ENCODE peak calls at places on chromosomes 7 and 10, in five cellular contexts. O, G, Z, C and X are unnamed samples.

GRCh38 chr7:2709553-2710165 is 21.7 kb downstream of the AMZ1 start:
- DNase-seq in G (peak), C (peak), O (peak), Z (peak), X (peak)

GRCh38 chr7:76077435-76077834 is 29.5 kb downstream of the MDH2 start:
- DNase-seq in G (no peak), O (no peak), C (no peak), Z (no peak), X (no peak)

GRCh38 chr7:142855401-142855743 is 496 bp downstream of the EPHB6 start:
- DNase-seq in C (no peak), Z (no peak), G (peak), O (peak), X (no peak)

GRCh38 chr7:80681272-80681885 is 42.9 kb downstream of the CD36 start:
- DNase-seq in C (peak), G (peak), O (no peak), Z (no peak), X (no peak)

GRCh38 chr7:130904031-130904757 is 170.2 kb upstream of the KLF14 start:
- DNase-seq in C (no peak), G (no peak), Z (no peak), O (no peak), X (no peak)

GRCh38 chr7:33757563-33758165 is 147.7 kb upstream of the BMPER start:
- DNase-seq in C (peak), O (peak), Z (peak), G (peak), X (no peak)

GRCh38 chr7:13920053-13920697 is 69.3 kb downstream of the ETV1 start:
- DNase-seq in G (peak), O (peak), Z (peak), C (peak), X (no peak)

GRCh38 chr7:104971290-104972071 is 42.5 kb upstream of the KMT2E start:
- DNase-seq in C (no peak), G (no peak), O (no peak), Z (no peak), X (no peak)

GRCh38 chr10:5684971-5685763 is 529 bp downstream of the TASOR2 start:
- DNase-seq in Z (peak), C (peak), O (peak), G (peak), X (peak)

GRCh38 chr10:112565434-112566053 is 118.5 kb downstream of the VTI1A start:
- DNase-seq in C (peak), O (peak), G (peak), Z (peak), X (peak)

GRCh38 chr7:113392421-113392820 is 274.1 kb upstream of the SMIM30 start:
- DNase-seq in C (no peak), G (no peak), O (no peak), Z (no peak), X (no peak)

GRCh38 chr7:106984034-106984433 is 60.5 kb upstream of the PRKAR2B start:
- DNase-seq in C (no peak), Z (no peak), O (no peak), G (no peak), X (no peak)

GRCh38 chr7:105685099-105685609 is 103.9 kb upstream of the EFCAB10 start:
- DNase-seq in G (no peak), O (no peak), C (no peak), Z (no peak), X (no peak)

GRCh38 chr7:73338321-73338720 is 10.4 kb downstream of the FKBP6 start:
- DNase-seq in Z (no peak), O (no peak), C (no peak), G (no peak), X (no peak)

GRCh38 chr10:17062493-17063487 is 66.8 kb downstream of the CUBN start:
- DNase-seq in O (peak), G (no peak), Z (peak), C (no peak), X (no peak)

GRCh38 chr10:17046989-17047388 is 82.6 kb downstream of the CUBN start:
- DNase-seq in C (no peak), Z (no peak), G (no peak), O (no peak), X (no peak)

GRCh38 chr10:48235501-48235900 is 39.0 kb downstream of the FRMPD2 start:
- DNase-seq in Z (no peak), O (no peak), C (no peak), G (no peak), X (no peak)

GRCh38 chr7:146961617-146962016 is 845.0 kb downstream of the CNTNAP2 start:
- DNase-seq in G (no peak), Z (no peak), O (no peak), C (no peak), X (no peak)

GRCh38 chr7:55224810-55225209 is 140.3 kb upstream of the LANCL2 start:
- DNase-seq in G (no peak), C (no peak), O (no peak), Z (no peak), X (no peak)

GRCh38 chr7:79420464-79420863 is 33.0 kb downstream of the MAGI2 start:
- DNase-seq in G (no peak), O (no peak), Z (peak), C (no peak), X (no peak)

GRCh38 chr10:124294811-124295770 is 123.6 kb downstream of the OAT start:
- DNase-seq in O (no peak), C (no peak), Z (no peak), G (no peak), X (no peak)

GRCh38 chr10:983951-984705 is 4.1 kb upstream of the GTPBP4 start:
- DNase-seq in O (no peak), G (no peak), Z (no peak), C (no peak), X (no peak)

GRCh38 chr7:30225863-30226361 is 58.5 kb upstream of the ZNRF2 start:
- DNase-seq in Z (peak), C (no peak), O (no peak), G (peak), X (no peak)

GRCh38 chr10:69869291-69869841 is 67.7 kb downstream of the COL13A1 start:
- DNase-seq in C (no peak), O (no peak), Z (no peak), G (no peak), X (no peak)
- H3K27ac ChIP-seq in C (no peak), O (no peak), Z (no peak), G (peak), X (no peak)

GRCh38 chr7:36367561-36367889 is 22.1 kb upstream of the ANLN start:
- DNase-seq in G (no peak), C (no peak), O (no peak), Z (no peak), X (peak)
- H3K27ac ChIP-seq in G (no peak), C (no peak), O (no peak), Z (peak), X (peak)

DNA sequence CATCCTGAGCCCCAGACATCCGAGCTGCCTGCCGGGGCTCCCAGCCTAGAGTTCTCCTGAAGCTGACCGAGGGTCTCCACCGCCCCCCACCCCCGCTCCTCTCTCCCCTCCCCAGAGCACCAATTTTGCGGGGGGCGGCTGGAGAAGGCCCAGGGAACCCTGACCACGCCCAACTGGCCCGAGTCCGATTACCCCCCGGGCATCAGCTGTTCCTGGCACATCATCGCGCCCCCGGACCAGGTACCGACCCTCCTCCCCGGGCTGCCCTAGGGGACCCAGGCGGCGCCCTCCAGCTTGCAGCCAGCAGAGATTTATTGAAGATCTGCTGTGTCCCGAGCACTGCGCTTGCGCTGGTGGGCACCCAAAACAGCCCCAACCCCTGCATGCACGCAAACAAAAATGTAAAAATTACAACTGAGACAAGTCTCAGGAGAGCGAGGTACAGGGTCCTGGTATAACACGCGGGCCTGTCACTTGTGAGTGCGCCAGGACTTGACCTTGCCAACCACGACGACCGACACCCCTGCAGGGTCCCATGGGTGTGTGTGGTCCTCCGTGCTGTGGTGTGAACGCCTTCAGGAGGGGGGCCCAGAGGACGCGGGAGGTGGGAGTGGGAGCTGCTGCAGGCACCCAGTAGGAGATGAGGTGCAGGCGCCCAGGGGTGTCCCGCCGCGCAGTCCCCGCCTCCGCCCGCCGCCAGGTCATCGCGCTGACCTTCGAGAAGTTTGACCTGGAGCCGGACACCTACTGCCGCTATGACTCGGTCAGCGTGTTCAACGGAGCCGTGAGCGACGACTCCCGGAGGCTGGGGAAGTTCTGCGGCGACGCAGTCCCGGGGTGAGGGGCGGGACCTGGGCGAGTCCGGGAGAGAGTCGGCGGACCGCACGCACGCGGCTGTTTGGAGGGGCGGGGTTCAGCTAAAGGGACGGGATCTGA is 3.1 kb downstream of the PCOLCE start:
- DNase-seq in O (peak), Z (no peak), C (no peak), G (peak), X (peak)
- H3K27ac ChIP-seq in O (no peak), Z (peak), C (no peak), G (no peak), X (peak)

DNA sequence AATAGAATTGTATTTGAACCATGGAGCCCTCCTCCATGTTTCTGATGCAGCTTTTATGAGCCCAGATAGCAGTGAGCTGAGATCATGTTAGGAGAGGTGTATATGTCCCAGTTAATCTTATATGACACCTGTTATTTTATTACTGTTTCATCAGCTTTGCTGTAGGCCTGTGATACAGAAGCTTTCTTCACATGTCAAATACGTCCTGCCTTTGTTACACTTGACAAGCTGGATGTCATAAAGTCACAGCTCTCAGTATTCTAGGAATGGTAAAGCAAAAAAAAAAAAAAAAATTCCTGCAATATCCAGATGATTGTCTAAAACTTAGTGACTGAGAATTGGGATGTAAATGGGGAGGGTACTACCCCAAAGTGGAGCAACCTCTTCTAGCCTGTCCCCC is 596.7 kb downstream of the NXPH1 start:
- DNase-seq in G (no peak), O (no peak), C (no peak), Z (no peak), X (no peak)
- H3K27ac ChIP-seq in G (no peak), O (no peak), C (no peak), Z (no peak), X (no peak)

GRCh38 chr10:99709480-99710229 is 22.3 kb downstream of the COX15 start:
- DNase-seq in Z (no peak), O (peak), G (peak), C (no peak), X (no peak)
- H3K27ac ChIP-seq in Z (peak), O (no peak), G (peak), C (no peak), X (no peak)

DNA sequence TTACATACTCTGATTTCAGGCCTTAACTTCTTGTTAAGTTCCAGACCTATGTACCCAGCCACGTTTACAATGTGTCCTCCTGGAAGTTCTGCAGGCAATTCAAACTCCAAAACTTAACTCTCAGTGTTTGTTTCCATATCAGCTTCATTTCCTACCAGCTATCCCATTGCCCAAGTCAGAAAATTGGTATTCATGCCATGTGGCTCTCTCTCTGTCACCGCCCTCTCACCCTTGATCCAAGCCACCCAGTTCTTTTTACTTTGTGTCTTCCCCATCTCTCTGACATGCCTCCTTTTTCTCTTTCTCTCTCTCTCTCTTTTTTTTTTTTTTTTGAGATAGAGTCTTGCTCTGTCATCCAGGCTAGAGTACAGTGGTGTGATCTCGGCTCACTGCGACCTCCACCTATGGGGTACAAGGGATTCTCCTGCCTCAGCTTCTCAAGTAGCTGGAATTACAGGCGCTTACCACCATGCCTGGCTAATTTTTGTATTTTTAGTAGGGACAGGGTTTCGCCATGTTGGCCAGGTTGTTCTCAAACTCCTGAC is 33.9 kb downstream of the ARL4A start:
- DNase-seq in C (no peak), Z (no peak), G (no peak), O (no peak), X (no peak)
- H3K27ac ChIP-seq in C (no peak), Z (no peak), G (no peak), O (no peak), X (no peak)

GRCh38 chr10:102619281-102619981 is 24.8 kb upstream of the TRIM8 start:
- DNase-seq in O (no peak), G (no peak), Z (no peak), C (no peak), X (no peak)

GRCh38 chr10:102621418-102622325 is 22.6 kb upstream of the TRIM8 start:
- DNase-seq in C (no peak), G (no peak), O (no peak), Z (no peak), X (no peak)

GRCh38 chr10:102620615-102621417 is 23.5 kb upstream of the TRIM8 start:
- DNase-seq in Z (no peak), G (peak), C (no peak), O (no peak), X (no peak)

GRCh38 chr10:102617816-102618215 is 26.5 kb upstream of the TRIM8 start:
- DNase-seq in C (no peak), O (no peak), Z (no peak), G (no peak), X (no peak)

DNA sequence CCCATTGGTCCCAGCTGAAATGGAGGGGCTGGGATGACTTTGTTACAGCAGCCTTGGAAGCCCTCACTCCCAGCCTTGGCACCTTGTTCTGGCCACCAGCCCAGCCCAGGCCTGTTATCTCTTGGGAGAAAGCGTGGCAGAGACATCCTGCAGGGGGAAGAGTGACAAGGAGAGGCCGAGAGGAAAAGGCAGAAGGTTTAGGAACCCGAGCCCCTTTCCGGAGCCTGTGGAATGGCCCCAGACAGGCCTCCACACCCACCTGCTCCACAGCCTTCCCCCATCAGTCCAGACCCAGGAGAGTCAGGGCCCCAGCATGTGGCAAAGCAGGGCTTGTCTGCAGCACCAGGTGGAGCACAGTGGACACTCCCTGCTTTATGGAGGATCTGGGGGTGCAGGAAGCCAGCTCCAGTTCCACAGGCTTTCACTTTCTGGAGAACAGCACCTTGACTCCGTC is 24.1 kb upstream of the TRIM8 start:
- DNase-seq in Z (no peak), O (no peak), G (no peak), C (no peak), X (no peak)
- H3K27ac ChIP-seq in Z (peak), O (no peak), G (peak), C (no peak), X (peak)

DNA sequence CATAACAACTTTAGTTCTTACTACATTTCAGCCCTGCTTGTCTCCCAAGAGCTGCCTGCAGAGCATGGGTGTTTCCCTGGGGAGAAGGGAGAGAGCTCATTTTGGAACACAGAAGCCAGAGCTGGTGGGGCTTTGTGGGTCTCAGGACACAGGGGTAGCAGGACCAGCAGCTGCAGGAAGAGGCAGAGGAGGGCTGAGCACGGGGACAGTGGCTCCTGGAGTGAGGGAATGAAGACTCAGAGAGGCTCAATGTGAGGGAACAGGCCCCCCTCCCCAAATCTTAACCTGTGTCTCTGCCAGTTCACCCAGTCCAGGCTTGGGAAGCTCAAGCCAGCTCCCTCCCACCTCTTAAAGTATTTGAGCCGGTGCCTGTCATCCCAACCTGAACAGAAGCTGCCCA is 50.0 kb downstream of the CHST3 start:
- DNase-seq in O (no peak), C (no peak), G (no peak), Z (no peak), X (no peak)
- H3K27ac ChIP-seq in O (peak), C (no peak), G (no peak), Z (peak), X (no peak)

DNA sequence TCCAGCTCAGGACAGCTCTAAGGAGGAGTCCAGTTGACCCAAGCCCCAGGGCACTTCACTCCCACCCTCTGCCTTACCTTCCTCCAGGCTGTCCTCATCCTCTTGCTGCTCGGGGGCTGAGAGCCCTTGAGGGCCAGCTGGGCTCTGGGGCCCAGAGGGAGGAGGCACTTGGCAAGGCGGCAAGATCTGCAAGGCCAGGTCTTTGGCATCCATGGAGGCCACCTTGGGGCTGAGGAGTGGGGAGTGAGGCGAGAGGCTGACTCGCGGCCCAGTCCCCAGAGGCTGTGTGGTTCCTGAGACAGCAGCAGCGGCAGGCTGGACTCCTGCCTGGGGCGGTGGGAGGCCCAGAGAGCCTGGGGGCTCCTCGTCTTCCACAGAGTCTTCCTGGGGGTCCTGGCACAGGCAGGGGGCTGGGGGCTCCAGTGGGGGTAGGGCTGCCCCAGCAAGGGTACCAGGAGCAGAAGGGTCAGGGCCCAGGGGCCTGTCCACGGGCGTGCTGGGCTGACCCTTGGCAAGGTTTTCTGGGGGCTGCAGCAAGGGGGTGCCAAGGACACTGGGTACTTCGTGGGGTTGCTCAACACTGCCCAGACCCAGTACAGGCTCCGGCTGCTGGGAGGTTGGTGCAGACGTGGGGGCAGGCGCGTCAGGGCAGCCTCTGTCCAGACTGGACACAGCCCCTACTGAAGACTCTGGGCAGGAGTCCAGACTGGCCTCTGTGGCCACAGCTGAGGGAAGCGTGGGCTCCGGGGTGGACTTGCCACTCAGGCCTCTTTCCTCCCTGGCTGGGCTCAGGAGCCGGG is 6.5 kb downstream of the NACAD start:
- DNase-seq in Z (no peak), G (no peak), O (no peak), C (no peak), X (no peak)
- H3K27ac ChIP-seq in Z (peak), G (no peak), O (no peak), C (no peak), X (no peak)